ENCODE peak calls at places on chromosomes 16 and 17, in five cellular contexts. N is lung, K is Karpas-422, Z is gastrocnemius medialis, J is body of pancreas. A is an unnamed sample. For H3K36me3 and H3K4me1, the result is how much of the 10 kb centered on the place peaks cover.

GRCh38 chr17:42310281-42311156 is 22.2 kb downstream of the STAT5A start:
- DNase-seq in K (peak), N (no peak), Z (no peak), J (no peak), A (no peak)

GRCh38 chr16:14291941-14292825 is 221.1 kb downstream of the MRTFB start:
- DNase-seq in N (no peak), J (no peak), K (no peak), Z (no peak), A (no peak)

GRCh38 chr17:4592240-4593005 is 8.1 kb downstream of the SMTNL2 start:
- DNase-seq in Z (no peak), K (no peak), N (no peak), J (no peak), A (no peak)

GRCh38 chr16:19135896-19136438 is 22.2 kb downstream of the ITPRIPL2 start:
- DNase-seq in K (no peak), Z (no peak), N (peak), J (no peak), A (no peak)

GRCh38 chr17:29004081-29004692 is 1.6 kb downstream of the SEZ6 start:
- DNase-seq in Z (no peak), N (no peak), J (no peak), K (no peak), A (no peak)

GRCh38 chr16:1296688-1297412 is 12.6 kb upstream of the UBE2I start:
- DNase-seq in N (no peak), J (peak), K (no peak), Z (peak), A (no peak)

GRCh38 chr16:5025171-5025632 is 8.5 kb downstream of the NAGPA start:
- DNase-seq in Z (no peak), K (peak), J (peak), N (no peak), A (peak)

GRCh38 chr17:80498242-80498919 is 22.0 kb upstream of the NPTX1 start:
- DNase-seq in Z (no peak), J (no peak), K (peak), N (no peak), A (no peak)

GRCh38 chr17:4950075-4950756 is 703 bp upstream of the ENO3 start:
- DNase-seq in J (peak), K (peak), N (peak), Z (no peak), A (peak)

GRCh38 chr16:89319883-89320716 is 102.6 kb downstream of the ZNF778 start:
- DNase-seq in J (peak), Z (no peak), N (no peak), K (no peak), A (no peak)

GRCh38 chr17:37342589-37342988 is 33.2 kb upstream of the C17orf78 start:
- DNase-seq in K (no peak), N (no peak), Z (no peak), J (no peak), A (no peak)

GRCh38 chr16:75379911-75380847 is 53.1 kb downstream of the CFDP1 start:
- DNase-seq in N (peak), J (no peak), Z (no peak), K (peak), A (no peak)

GRCh38 chr17:80104321-80104955 is 3.1 kb downstream of the GAA start:
- DNase-seq in J (no peak), K (no peak), Z (no peak), N (no peak), A (no peak)

GRCh38 chr16:89138843-89139520 is 32.6 kb upstream of the CDH15 start:
- DNase-seq in Z (no peak), N (no peak), K (no peak), J (no peak), A (no peak)

GRCh38 chr17:64780096-64781012 is 118.2 kb upstream of the SMURF2 start:
- DNase-seq in Z (no peak), N (peak), J (peak), K (no peak), A (no peak)

GRCh38 chr17:40121191-40121885 is 433 bp upstream of the MSL1 start:
- DNase-seq in Z (no peak), N (peak), K (peak), J (no peak), A (no peak)

GRCh38 chr17:48497103-48497502 is 33.7 kb downstream of the HOXB1 start:
- DNase-seq in J (no peak), N (no peak), K (no peak), Z (no peak), A (no peak)

GRCh38 chr17:2721603-2722002 is 10.0 kb upstream of the CLUH start:
- DNase-seq in N (no peak), K (no peak), Z (no peak), J (no peak), A (no peak)

GRCh38 chr17:38702166-38702899 is 2.7 kb upstream of the MLLT6 start:
- DNase-seq in K (peak), Z (peak), N (peak), J (peak), A (peak)

GRCh38 chr17:79630120-79630519 is 19.3 kb upstream of the RBFOX3 start:
- DNase-seq in N (no peak), K (no peak), Z (no peak), J (no peak), A (peak)

GRCh38 chr16:56849690-56850680 is 15.0 kb upstream of the SLC12A3 start:
- DNase-seq in N (no peak), J (no peak), Z (no peak), K (no peak), A (no peak)

GRCh38 chr17:31134526-31134925 is 39.7 kb downstream of the NF1 start:
- DNase-seq in Z (no peak), N (no peak), J (no peak), K (no peak), A (no peak)

GRCh38 chr17:11308550-11308949 is 67.5 kb downstream of the SHISA6 start:
- DNase-seq in N (no peak), Z (no peak), K (no peak), J (no peak), A (no peak)

GRCh38 chr17:73334771-73335513 is 23.1 kb upstream of the CDC42EP4 start:
- DNase-seq in N (no peak), K (no peak), J (no peak), Z (no peak), A (no peak)

GRCh38 chr16:19386555-19386954 is 31.1 kb upstream of the TMC5 start:
- DNase-seq in N (no peak), K (no peak), Z (no peak), J (no peak), A (no peak)

GRCh38 chr17:46026045-46026814 is 27.2 kb downstream of the STH start:
- DNase-seq in J (no peak), K (peak), N (no peak), Z (no peak), A (no peak)

GRCh38 chr16:77986021-77986420 is 36.3 kb upstream of the CLEC3A start:
- DNase-seq in Z (no peak), K (no peak), N (no peak), J (no peak), A (no peak)

GRCh38 chr16:76265434-76266045 is 11.7 kb upstream of the CNTNAP4 start:
- DNase-seq in N (no peak), J (peak), K (peak), Z (no peak), A (peak)

GRCh38 chr17:2692781-2693135 is 18.8 kb downstream of the CLUH start:
- DNase-seq in Z (no peak), N (no peak), J (no peak), K (no peak), A (no peak)

GRCh38 chr17:19897901-19898300 is 30.2 kb upstream of the ULK2 start:
- DNase-seq in K (no peak), J (no peak), N (no peak), Z (no peak), A (no peak)

GRCh38 chr17:37535906-37536305 is 46.2 kb downstream of the DUSP14 start:
- DNase-seq in N (no peak), K (no peak), J (no peak), Z (no peak), A (no peak)

GRCh38 chr17:77728871-77729270 is 229.6 kb upstream of the TNRC6C start:
- DNase-seq in K (no peak), N (no peak), Z (no peak), J (no peak), A (no peak)

GRCh38 chr17:49575524-49576120 is at the start of gene NXPH3:
- DNase-seq in Z (no peak), N (peak), J (peak), K (no peak), A (peak)

GRCh38 chr17:82696916-82697807 is 1.3 kb downstream of the RAB40B start:
- DNase-seq in J (no peak), N (no peak), K (no peak), Z (no peak), A (no peak)

GRCh38 chr16:70746708-70747424 is 54.1 kb downstream of the VAC14 start:
- DNase-seq in N (peak), K (no peak), J (peak), Z (peak), A (no peak)

GRCh38 chr17:44820631-44821196 is 9.4 kb downstream of the GJC1 start:
- DNase-seq in N (no peak), J (no peak), K (no peak), Z (no peak), A (peak)

GRCh38 chr16:66622863-66623262 is 18.4 kb downstream of the CMTM3 start:
- DNase-seq in J (no peak), Z (no peak), K (no peak), N (no peak), A (no peak)

GRCh38 chr17:67942810-67943209 is 53.5 kb downstream of the C17orf58 start:
- DNase-seq in N (no peak), Z (no peak), K (no peak), J (no peak), A (peak)
- H3K36me3 ChIP-seq in N (half or more), Z (half or more), K (half or more), J (under half), A (half or more)

GRCh38 chr16:22204091-22204655 is 1.9 kb upstream of the EEF2K start:
- DNase-seq in K (no peak), Z (no peak), J (no peak), N (no peak), A (no peak)
- H3K4me1 ChIP-seq in K (under half), Z (under half), J (under half), N (under half), A (under half)

GRCh38 chr17:16150251-16150859 is 65.0 kb downstream of the NCOR1 start:
- DNase-seq in N (no peak), Z (no peak), K (no peak), J (no peak), A (no peak)

DNA sequence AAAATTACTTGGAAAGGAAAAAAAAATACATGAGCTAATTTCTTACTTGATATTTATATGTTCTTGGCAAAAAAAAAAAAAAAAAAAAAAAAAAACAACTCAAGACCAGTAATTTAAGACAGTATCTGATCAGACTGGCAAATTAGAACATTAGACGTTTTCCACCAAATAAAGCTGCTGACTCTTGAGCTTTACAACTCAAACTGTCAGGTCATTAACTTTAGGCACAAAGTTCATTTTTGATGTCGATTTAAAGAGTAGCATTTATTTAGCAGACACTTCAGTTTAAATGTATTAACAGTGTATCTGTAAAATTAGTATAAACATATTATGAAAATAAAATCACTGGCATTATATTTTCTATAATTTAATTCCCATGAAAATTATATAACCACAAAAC is 66.7 kb downstream of the NCOR1 start:
- DNase-seq in K (no peak), Z (no peak), N (no peak), J (no peak), A (no peak)
- H3K36me3 ChIP-seq in K (under half), Z (half or more), N (under half), J (under half), A (half or more)

GRCh38 chr16:17015702-17016101 is 455.1 kb downstream of the XYLT1 start:
- DNase-seq in N (no peak), Z (no peak), J (no peak), K (no peak), A (no peak)
- H3K4me1 ChIP-seq in N (under half), Z (under half), J (under half), K (under half), A (under half)

A was measured in HAP-1.